ENCODE peak calls at places on chromosomes 4 and X, in seven cellular contexts. J is Peyer's patch; E is brain microvascular endothelial cell; Y is stimulated activated CD8-positive, alpha-beta memory T cell treated with anti-CD3 and anti-CD28 coated beads, Interleukin-7, amount 100 ng/mL, for 4 hours; W is NCI-H69; F is activated CD8-positive, alpha-beta memory T cell treated with anti-CD3 and anti-CD28 coated beads for 1 hour; Q is iPS-NIHi11. U is an unnamed sample.

GRCh38 chrX:34893741-34894140 is 48.9 kb upstream of the FAM47B start:
- DNase-seq in J (no peak), W (no peak), E (no peak), F (no peak), Q (no peak), Y (no peak), U (peak; percentile 33)

GRCh38 chr4:140252144-140252741 is 98.3 kb upstream of the MAML3 start:
- DNase-seq in Y (no peak), J (peak; percentile 57), W (peak; percentile 92), F (no peak), E (no peak), Q (peak; percentile 42), U (no peak)

GRCh38 chr4:102042843-102043802 is 252.6 kb downstream of the BANK1 start:
- DNase-seq in J (no peak), E (no peak), Y (no peak), F (no peak), Q (no peak), W (no peak), U (peak; percentile 9)

GRCh38 chr4:115562506-115562905 is 449.1 kb upstream of the NDST4 start:
- DNase-seq in F (no peak), J (no peak), W (no peak), E (no peak), Y (no peak), Q (no peak), U (no peak)

GRCh38 chr4:43512253-43512652 is 619.7 kb downstream of the GRXCR1 start:
- DNase-seq in E (no peak), Y (no peak), Q (no peak), F (no peak), W (no peak), J (no peak), U (no peak)

GRCh38 chr4:158805628-158806471 is 37.0 kb downstream of the FNIP2 start:
- DNase-seq in Y (no peak), Q (no peak), W (peak; percentile 94), J (no peak), F (no peak), E (no peak), U (no peak)

GRCh38 chrX:960821-961220 is 251.6 kb downstream of the CRLF2 start:
- DNase-seq in E (no peak), J (no peak), W (no peak), Y (no peak), F (no peak), Q (no peak), U (no peak)

GRCh38 chr4:57544811-57545654 is 434.8 kb upstream of the IGFBP7 start:
- DNase-seq in E (no peak), J (no peak), Y (no peak), Q (peak; percentile 18), W (no peak), F (no peak), U (no peak)

GRCh38 chrX:86806786-86807185 is 658.5 kb downstream of the DACH2 start:
- DNase-seq in W (peak; percentile 63), Q (peak; percentile 21), Y (no peak), F (no peak), E (peak; percentile 2), J (no peak), U (no peak)

GRCh38 chr4:102778720-102779119 is 18.0 kb upstream of the MANBA start:
- DNase-seq in J (peak; percentile 74), W (no peak), Q (no peak), F (no peak), Y (no peak), E (no peak), U (no peak)